ENCODE peak calls at places on chromosome 9, in five cellular contexts. One of them, this sample, is unnamed.

GRCh38 chr9:116499986-116500871 is 186.9 kb upstream of the TRIM32 start:
- DNase-seq in COLO829: no peak
- DNase-seq in spleen: no peak
- DNase-seq in foreskin keratinocyte: no peak
- DNase-seq in stimulated activated CD4-positive, alpha-beta T cell treated with anti-CD3 and anti-CD28 coated beads, Interleukin-15, amount 100 ng/mL, for 1 hour: no peak
- DNase-seq in this sample: no peak

GRCh38 chr9:73038613-73039012 is 85.8 kb upstream of the ALDH1A1 start:
- DNase-seq in COLO829: no peak
- DNase-seq in spleen: no peak
- DNase-seq in foreskin keratinocyte: no peak
- DNase-seq in stimulated activated CD4-positive, alpha-beta T cell treated with anti-CD3 and anti-CD28 coated beads, Interleukin-15, amount 100 ng/mL, for 1 hour: no peak
- DNase-seq in this sample: no peak

GRCh38 chr9:131410051-131410491 is 16.2 kb downstream of the PRRC2B start:
- DNase-seq in COLO829: no peak
- DNase-seq in spleen: no peak
- DNase-seq in foreskin keratinocyte: no peak
- DNase-seq in stimulated activated CD4-positive, alpha-beta T cell treated with anti-CD3 and anti-CD28 coated beads, Interleukin-15, amount 100 ng/mL, for 1 hour: no peak
- DNase-seq in this sample: no peak

GRCh38 chr9:6024035-6024554 is 8.7 kb upstream of the RANBP6 start:
- DNase-seq in COLO829: no peak
- DNase-seq in spleen: no peak
- DNase-seq in foreskin keratinocyte: peak
- DNase-seq in stimulated activated CD4-positive, alpha-beta T cell treated with anti-CD3 and anti-CD28 coated beads, Interleukin-15, amount 100 ng/mL, for 1 hour: no peak
- DNase-seq in this sample: no peak

GRCh38 chr9:122244349-122244748 is 15.6 kb upstream of the LHX6 start:
- DNase-seq in COLO829: no peak
- DNase-seq in spleen: no peak
- DNase-seq in foreskin keratinocyte: no peak
- DNase-seq in stimulated activated CD4-positive, alpha-beta T cell treated with anti-CD3 and anti-CD28 coated beads, Interleukin-15, amount 100 ng/mL, for 1 hour: no peak
- DNase-seq in this sample: no peak

GRCh38 chr9:5879419-5880181 is 11.1 kb upstream of the MLANA start:
- DNase-seq in COLO829: peak
- DNase-seq in spleen: no peak
- DNase-seq in foreskin keratinocyte: peak
- DNase-seq in stimulated activated CD4-positive, alpha-beta T cell treated with anti-CD3 and anti-CD28 coated beads, Interleukin-15, amount 100 ng/mL, for 1 hour: no peak
- DNase-seq in this sample: no peak

GRCh38 chr9:131432050-131432449 is 38.2 kb downstream of the PRRC2B start:
- DNase-seq in COLO829: no peak
- DNase-seq in spleen: peak
- DNase-seq in foreskin keratinocyte: peak
- DNase-seq in stimulated activated CD4-positive, alpha-beta T cell treated with anti-CD3 and anti-CD28 coated beads, Interleukin-15, amount 100 ng/mL, for 1 hour: no peak
- DNase-seq in this sample: peak

GRCh38 chr9:130472184-130472705 is 27.5 kb downstream of the ASS1 start:
- DNase-seq in COLO829: no peak
- DNase-seq in spleen: no peak
- DNase-seq in foreskin keratinocyte: no peak
- DNase-seq in stimulated activated CD4-positive, alpha-beta T cell treated with anti-CD3 and anti-CD28 coated beads, Interleukin-15, amount 100 ng/mL, for 1 hour: no peak
- DNase-seq in this sample: no peak

GRCh38 chr9:133696036-133696435 is 42.1 kb downstream of the SARDH start:
- DNase-seq in COLO829: no peak
- DNase-seq in spleen: no peak
- DNase-seq in foreskin keratinocyte: no peak
- DNase-seq in stimulated activated CD4-positive, alpha-beta T cell treated with anti-CD3 and anti-CD28 coated beads, Interleukin-15, amount 100 ng/mL, for 1 hour: no peak
- DNase-seq in this sample: no peak

GRCh38 chr9:2427016-2427891 is 194.3 kb upstream of the VLDLR start:
- DNase-seq in COLO829: no peak
- DNase-seq in spleen: no peak
- DNase-seq in foreskin keratinocyte: no peak
- DNase-seq in stimulated activated CD4-positive, alpha-beta T cell treated with anti-CD3 and anti-CD28 coated beads, Interleukin-15, amount 100 ng/mL, for 1 hour: no peak
- DNase-seq in this sample: no peak

GRCh38 chr9:32427111-32427873 is 42.8 kb downstream of the ACO1 start:
- DNase-seq in COLO829: no peak
- DNase-seq in spleen: no peak
- DNase-seq in foreskin keratinocyte: no peak
- DNase-seq in stimulated activated CD4-positive, alpha-beta T cell treated with anti-CD3 and anti-CD28 coated beads, Interleukin-15, amount 100 ng/mL, for 1 hour: no peak
- DNase-seq in this sample: no peak

GRCh38 chr9:34985311-34985899 is 4.1 kb upstream of the DNAJB5 start:
- DNase-seq in COLO829: peak
- DNase-seq in spleen: peak
- DNase-seq in foreskin keratinocyte: no peak
- DNase-seq in stimulated activated CD4-positive, alpha-beta T cell treated with anti-CD3 and anti-CD28 coated beads, Interleukin-15, amount 100 ng/mL, for 1 hour: no peak
- DNase-seq in this sample: peak

GRCh38 chr9:89364664-89365531 is 46.6 kb downstream of the SECISBP2 start:
- DNase-seq in COLO829: no peak
- DNase-seq in spleen: no peak
- DNase-seq in foreskin keratinocyte: no peak
- DNase-seq in stimulated activated CD4-positive, alpha-beta T cell treated with anti-CD3 and anti-CD28 coated beads, Interleukin-15, amount 100 ng/mL, for 1 hour: no peak
- DNase-seq in this sample: peak

GRCh38 chr9:136059321-136059791 is 35.7 kb downstream of the NACC2 start:
- DNase-seq in COLO829: no peak
- DNase-seq in spleen: peak
- DNase-seq in foreskin keratinocyte: no peak
- DNase-seq in stimulated activated CD4-positive, alpha-beta T cell treated with anti-CD3 and anti-CD28 coated beads, Interleukin-15, amount 100 ng/mL, for 1 hour: no peak
- DNase-seq in this sample: peak

GRCh38 chr9:122374885-122375420 is 4.1 kb downstream of the PTGS1 start:
- DNase-seq in COLO829: peak
- DNase-seq in spleen: peak
- DNase-seq in foreskin keratinocyte: no peak
- DNase-seq in stimulated activated CD4-positive, alpha-beta T cell treated with anti-CD3 and anti-CD28 coated beads, Interleukin-15, amount 100 ng/mL, for 1 hour: no peak
- DNase-seq in this sample: peak

GRCh38 chr9:32404856-32405255 is 20.4 kb downstream of the ACO1 start:
- DNase-seq in COLO829: no peak
- DNase-seq in spleen: no peak
- DNase-seq in foreskin keratinocyte: no peak
- DNase-seq in stimulated activated CD4-positive, alpha-beta T cell treated with anti-CD3 and anti-CD28 coated beads, Interleukin-15, amount 100 ng/mL, for 1 hour: no peak
- DNase-seq in this sample: no peak

GRCh38 chr9:128162215-128163026 is 2.4 kb downstream of the BBLN start:
- DNase-seq in COLO829: no peak
- DNase-seq in spleen: peak
- DNase-seq in foreskin keratinocyte: no peak
- DNase-seq in stimulated activated CD4-positive, alpha-beta T cell treated with anti-CD3 and anti-CD28 coated beads, Interleukin-15, amount 100 ng/mL, for 1 hour: no peak
- DNase-seq in this sample: peak

GRCh38 chr9:108535526-108535925 is 320.3 kb downstream of the ACTL7B start:
- DNase-seq in COLO829: peak
- DNase-seq in spleen: no peak
- DNase-seq in foreskin keratinocyte: no peak
- DNase-seq in stimulated activated CD4-positive, alpha-beta T cell treated with anti-CD3 and anti-CD28 coated beads, Interleukin-15, amount 100 ng/mL, for 1 hour: no peak
- DNase-seq in this sample: no peak

GRCh38 chr9:121581775-121582600 is 69.4 kb upstream of the DAB2IP start:
- DNase-seq in COLO829: peak
- DNase-seq in spleen: no peak
- DNase-seq in foreskin keratinocyte: no peak
- DNase-seq in stimulated activated CD4-positive, alpha-beta T cell treated with anti-CD3 and anti-CD28 coated beads, Interleukin-15, amount 100 ng/mL, for 1 hour: no peak
- DNase-seq in this sample: no peak

GRCh38 chr9:121735065-121735791 is 83.8 kb downstream of the DAB2IP start:
- DNase-seq in COLO829: no peak
- DNase-seq in spleen: no peak
- DNase-seq in foreskin keratinocyte: no peak
- DNase-seq in stimulated activated CD4-positive, alpha-beta T cell treated with anti-CD3 and anti-CD28 coated beads, Interleukin-15, amount 100 ng/mL, for 1 hour: no peak
- DNase-seq in this sample: no peak

GRCh38 chr9:121987312-121987711 is 105.8 kb downstream of the TTLL11 start:
- DNase-seq in COLO829: no peak
- DNase-seq in spleen: no peak
- DNase-seq in foreskin keratinocyte: no peak
- DNase-seq in stimulated activated CD4-positive, alpha-beta T cell treated with anti-CD3 and anti-CD28 coated beads, Interleukin-15, amount 100 ng/mL, for 1 hour: no peak
- DNase-seq in this sample: no peak

GRCh38 chr9:126722252-126722921 is 82.5 kb upstream of the ZBTB43 start:
- DNase-seq in COLO829: peak
- DNase-seq in spleen: peak
- DNase-seq in foreskin keratinocyte: no peak
- DNase-seq in stimulated activated CD4-positive, alpha-beta T cell treated with anti-CD3 and anti-CD28 coated beads, Interleukin-15, amount 100 ng/mL, for 1 hour: peak
- DNase-seq in this sample: peak

GRCh38 chr9:95425910-95426551 is 90.7 kb downstream of the PTCH1 start:
- DNase-seq in COLO829: no peak
- DNase-seq in spleen: no peak
- DNase-seq in foreskin keratinocyte: peak
- DNase-seq in stimulated activated CD4-positive, alpha-beta T cell treated with anti-CD3 and anti-CD28 coated beads, Interleukin-15, amount 100 ng/mL, for 1 hour: no peak
- DNase-seq in this sample: no peak

GRCh38 chr9:15642369-15642962 is 89.6 kb downstream of the CCDC171 start:
- DNase-seq in COLO829: peak
- DNase-seq in spleen: no peak
- DNase-seq in foreskin keratinocyte: no peak
- DNase-seq in stimulated activated CD4-positive, alpha-beta T cell treated with anti-CD3 and anti-CD28 coated beads, Interleukin-15, amount 100 ng/mL, for 1 hour: no peak
- DNase-seq in this sample: no peak

GRCh38 chr9:76403352-76403751 is 9.1 kb upstream of the RFK start:
- DNase-seq in COLO829: peak
- DNase-seq in spleen: no peak
- DNase-seq in foreskin keratinocyte: peak
- DNase-seq in stimulated activated CD4-positive, alpha-beta T cell treated with anti-CD3 and anti-CD28 coated beads, Interleukin-15, amount 100 ng/mL, for 1 hour: no peak
- DNase-seq in this sample: no peak

GRCh38 chr9:77832647-77833046 is 184.5 kb upstream of the GNA14 start:
- DNase-seq in COLO829: no peak
- DNase-seq in spleen: no peak
- DNase-seq in foreskin keratinocyte: no peak
- DNase-seq in stimulated activated CD4-positive, alpha-beta T cell treated with anti-CD3 and anti-CD28 coated beads, Interleukin-15, amount 100 ng/mL, for 1 hour: no peak
- DNase-seq in this sample: no peak

GRCh38 chr9:84947412-84947972 is 278.0 kb downstream of the NTRK2 start:
- DNase-seq in COLO829: no peak
- DNase-seq in spleen: no peak
- DNase-seq in foreskin keratinocyte: no peak
- DNase-seq in stimulated activated CD4-positive, alpha-beta T cell treated with anti-CD3 and anti-CD28 coated beads, Interleukin-15, amount 100 ng/mL, for 1 hour: no peak
- DNase-seq in this sample: peak

GRCh38 chr9:94076557-94076956 is 7.7 kb upstream of the PTPDC1 start:
- DNase-seq in COLO829: no peak
- DNase-seq in spleen: no peak
- DNase-seq in foreskin keratinocyte: no peak
- DNase-seq in stimulated activated CD4-positive, alpha-beta T cell treated with anti-CD3 and anti-CD28 coated beads, Interleukin-15, amount 100 ng/mL, for 1 hour: no peak
- DNase-seq in this sample: no peak

GRCh38 chr9:137295313-137296213 is 6.5 kb downstream of the NRARP start:
- DNase-seq in COLO829: no peak
- DNase-seq in spleen: peak
- DNase-seq in foreskin keratinocyte: no peak
- DNase-seq in stimulated activated CD4-positive, alpha-beta T cell treated with anti-CD3 and anti-CD28 coated beads, Interleukin-15, amount 100 ng/mL, for 1 hour: peak
- DNase-seq in this sample: no peak

This sample was measured in RWPE2.